ENCODE peak calls at places on chromosome 6, in ten cellular contexts. One of them, this sample, is unnamed.

GRCh38 chr6:26017567-26017966 is 55.0 kb downstream of the TRIM38 start:
- DNase-seq in right lobe of liver: no peak
- DNase-seq in heart left ventricle: peak; percentile 74
- DNase-seq in prostate gland: peak; percentile 55
- DNase-seq in GM12878: no peak
- DNase-seq in A549: no peak
- DNase-seq in transverse colon: peak; percentile 42
- DNase-seq in Peyer's patch: no peak
- DNase-seq in breast epithelium: peak; percentile 83
- DNase-seq in IMR-90: peak; percentile 95
- DNase-seq in this sample: peak; percentile 82

GRCh38 chr6:23483896-23484295 is 642.1 kb upstream of the NRSN1 start:
- DNase-seq in right lobe of liver: no peak
- DNase-seq in heart left ventricle: no peak
- DNase-seq in prostate gland: no peak
- DNase-seq in GM12878: no peak
- DNase-seq in A549: no peak
- DNase-seq in transverse colon: no peak
- DNase-seq in Peyer's patch: no peak
- DNase-seq in breast epithelium: no peak
- DNase-seq in IMR-90: no peak
- DNase-seq in this sample: no peak

GRCh38 chr6:70389261-70389660 is 24.0 kb upstream of the FAM135A start:
- DNase-seq in right lobe of liver: no peak
- DNase-seq in heart left ventricle: no peak
- DNase-seq in prostate gland: no peak
- DNase-seq in GM12878: no peak
- DNase-seq in A549: no peak
- DNase-seq in transverse colon: no peak
- DNase-seq in Peyer's patch: no peak
- DNase-seq in breast epithelium: no peak
- DNase-seq in IMR-90: no peak
- DNase-seq in this sample: no peak

GRCh38 chr6:35258336-35258735 is 1.2 kb upstream of the ZNF76 start:
- DNase-seq in right lobe of liver: no peak
- DNase-seq in heart left ventricle: no peak
- DNase-seq in prostate gland: no peak
- DNase-seq in GM12878: no peak
- DNase-seq in A549: no peak
- DNase-seq in transverse colon: no peak
- DNase-seq in Peyer's patch: no peak
- DNase-seq in breast epithelium: no peak
- DNase-seq in IMR-90: no peak
- DNase-seq in this sample: no peak

GRCh38 chr6:133259561-133259960 is 18.4 kb downstream of the EYA4 start:
- DNase-seq in right lobe of liver: no peak
- DNase-seq in heart left ventricle: no peak
- DNase-seq in prostate gland: no peak
- DNase-seq in GM12878: no peak
- DNase-seq in A549: no peak
- DNase-seq in transverse colon: no peak
- DNase-seq in Peyer's patch: no peak
- DNase-seq in breast epithelium: no peak
- DNase-seq in IMR-90: no peak
- DNase-seq in this sample: no peak

GRCh38 chr6:27078734-27079357 is 168.7 kb upstream of the PRSS16 start:
- DNase-seq in right lobe of liver: peak; percentile 50
- DNase-seq in heart left ventricle: peak; percentile 18
- DNase-seq in prostate gland: peak; percentile 45
- DNase-seq in GM12878: peak; percentile 57
- DNase-seq in A549: peak; percentile 33
- DNase-seq in transverse colon: peak; percentile 48
- DNase-seq in Peyer's patch: peak; percentile 51
- DNase-seq in breast epithelium: no peak
- DNase-seq in IMR-90: peak; percentile 68
- DNase-seq in this sample: no peak

GRCh38 chr6:27839303-27840081 is 72.7 kb downstream of the OR2B2 start:
- DNase-seq in right lobe of liver: peak; percentile 74
- DNase-seq in heart left ventricle: no peak
- DNase-seq in prostate gland: peak; percentile 40
- DNase-seq in GM12878: no peak
- DNase-seq in A549: peak; percentile 28
- DNase-seq in transverse colon: peak; percentile 65
- DNase-seq in Peyer's patch: no peak
- DNase-seq in breast epithelium: no peak
- DNase-seq in IMR-90: peak; percentile 90
- DNase-seq in this sample: no peak

GRCh38 chr6:33894438-33894837 is 90.6 kb upstream of the MLN start:
- DNase-seq in right lobe of liver: no peak
- DNase-seq in heart left ventricle: peak; percentile 23
- DNase-seq in prostate gland: no peak
- DNase-seq in GM12878: no peak
- DNase-seq in A549: no peak
- DNase-seq in transverse colon: no peak
- DNase-seq in Peyer's patch: no peak
- DNase-seq in breast epithelium: no peak
- DNase-seq in IMR-90: no peak
- DNase-seq in this sample: no peak

GRCh38 chr6:36355819-36356218 is 19.1 kb upstream of the BNIP5 start:
- DNase-seq in right lobe of liver: no peak
- DNase-seq in heart left ventricle: no peak
- DNase-seq in prostate gland: no peak
- DNase-seq in GM12878: no peak
- DNase-seq in A549: no peak
- DNase-seq in transverse colon: no peak
- DNase-seq in Peyer's patch: no peak
- DNase-seq in breast epithelium: no peak
- DNase-seq in IMR-90: no peak
- DNase-seq in this sample: no peak

GRCh38 chr6:46993846-46994245 is 48.3 kb downstream of the ADGRF1 start:
- DNase-seq in right lobe of liver: no peak
- DNase-seq in heart left ventricle: no peak
- DNase-seq in prostate gland: no peak
- DNase-seq in GM12878: no peak
- DNase-seq in A549: peak; percentile 58
- DNase-seq in transverse colon: no peak
- DNase-seq in Peyer's patch: no peak
- DNase-seq in breast epithelium: no peak
- DNase-seq in IMR-90: peak; percentile 54
- DNase-seq in this sample: no peak

DNA sequence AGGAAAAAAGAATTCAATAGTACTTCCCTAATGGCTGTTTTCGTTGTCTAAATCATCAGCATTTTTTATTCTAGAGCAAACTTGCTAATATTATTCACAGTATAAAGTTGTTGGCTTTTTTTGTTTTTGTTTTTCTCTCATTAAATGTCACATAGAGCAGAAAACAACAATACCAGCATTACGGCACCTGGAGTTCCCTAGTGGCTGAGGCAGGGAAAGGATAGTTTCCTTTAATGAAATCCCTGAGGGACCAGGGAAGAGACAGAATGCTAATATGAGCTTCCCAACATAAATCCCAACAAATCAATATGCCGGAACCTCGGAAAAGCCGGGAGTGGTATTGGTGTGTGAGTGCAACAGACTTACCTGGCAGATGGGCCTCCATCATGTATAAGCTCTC is 235.2 kb upstream of the ASCC3 start:
- DNase-seq in right lobe of liver: no peak
- DNase-seq in heart left ventricle: no peak
- DNase-seq in prostate gland: no peak
- DNase-seq in GM12878: no peak
- DNase-seq in A549: no peak
- DNase-seq in transverse colon: no peak
- DNase-seq in Peyer's patch: no peak
- DNase-seq in breast epithelium: no peak
- DNase-seq in IMR-90: no peak
- DNase-seq in this sample: no peak
- TF ChIP-seq POLR2A in right lobe of liver: no peak
- TF ChIP-seq POLR2A in heart left ventricle: no peak
- TF ChIP-seq POLR2A in prostate gland: no peak
- TF ChIP-seq POLR2A in GM12878: no peak
- TF ChIP-seq POLR2A in A549: no peak
- TF ChIP-seq POLR2A in transverse colon: no peak
- TF ChIP-seq POLR2A in Peyer's patch: no peak
- TF ChIP-seq POLR2A in breast epithelium: no peak
- TF ChIP-seq POLR2A in IMR-90: no peak
- TF ChIP-seq POLR2A in this sample: no peak

GRCh38 chr6:11738681-11739375 is 39.8 kb downstream of the ADTRP start:
- DNase-seq in right lobe of liver: no peak
- DNase-seq in heart left ventricle: no peak
- DNase-seq in prostate gland: no peak
- DNase-seq in GM12878: no peak
- DNase-seq in A549: no peak
- DNase-seq in transverse colon: no peak
- DNase-seq in Peyer's patch: no peak
- DNase-seq in breast epithelium: no peak
- DNase-seq in IMR-90: no peak
- DNase-seq in this sample: no peak

GRCh38 chr6:11744101-11744500 is 34.5 kb downstream of the ADTRP start:
- DNase-seq in right lobe of liver: no peak
- DNase-seq in heart left ventricle: no peak
- DNase-seq in prostate gland: no peak
- DNase-seq in GM12878: no peak
- DNase-seq in A549: no peak
- DNase-seq in transverse colon: no peak
- DNase-seq in Peyer's patch: no peak
- DNase-seq in breast epithelium: no peak
- DNase-seq in IMR-90: no peak
- DNase-seq in this sample: no peak

GRCh38 chr6:11744753-11745152 is 33.9 kb downstream of the ADTRP start:
- DNase-seq in right lobe of liver: peak; percentile 52
- DNase-seq in heart left ventricle: peak; percentile 79
- DNase-seq in prostate gland: no peak
- DNase-seq in GM12878: no peak
- DNase-seq in A549: no peak
- DNase-seq in transverse colon: peak; percentile 62
- DNase-seq in Peyer's patch: no peak
- DNase-seq in breast epithelium: peak; percentile 49
- DNase-seq in IMR-90: peak; percentile 71
- DNase-seq in this sample: peak; percentile 82

GRCh38 chr6:11734861-11735652 is 43.5 kb downstream of the ADTRP start:
- DNase-seq in right lobe of liver: no peak
- DNase-seq in heart left ventricle: no peak
- DNase-seq in prostate gland: peak; percentile 64
- DNase-seq in GM12878: no peak
- DNase-seq in A549: no peak
- DNase-seq in transverse colon: no peak
- DNase-seq in Peyer's patch: no peak
- DNase-seq in breast epithelium: no peak
- DNase-seq in IMR-90: no peak
- DNase-seq in this sample: no peak

DNA sequence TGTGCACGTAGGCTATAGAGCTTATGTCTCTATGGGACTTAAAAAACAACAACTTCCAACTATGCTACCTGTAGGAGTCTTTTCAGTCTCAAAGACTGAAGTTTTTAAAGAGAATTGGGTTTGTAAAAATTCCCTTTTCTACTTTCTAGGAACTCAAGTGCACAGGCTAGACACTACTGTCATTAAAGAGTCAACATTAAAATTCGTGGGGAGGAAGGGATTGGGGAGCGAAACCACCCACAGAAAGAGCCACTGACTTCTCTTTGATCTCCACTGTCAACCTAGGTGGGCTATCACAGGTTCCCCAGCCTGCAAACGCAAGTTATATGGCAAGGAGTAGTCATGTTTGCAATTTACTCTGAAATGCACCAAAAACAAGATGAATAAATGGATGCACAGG is 37.7 kb downstream of the ADTRP start:
- DNase-seq in right lobe of liver: no peak
- DNase-seq in heart left ventricle: no peak
- DNase-seq in prostate gland: no peak
- DNase-seq in GM12878: no peak
- DNase-seq in A549: no peak
- DNase-seq in transverse colon: no peak
- DNase-seq in Peyer's patch: no peak
- DNase-seq in breast epithelium: no peak
- DNase-seq in IMR-90: no peak
- DNase-seq in this sample: no peak
- H3K4me1 ChIP-seq in right lobe of liver: no peaks in the 10 kb centered on the region
- H3K4me1 ChIP-seq in heart left ventricle: peaks cover 15% of the 10 kb centered on the region
- H3K4me1 ChIP-seq in prostate gland: no peaks in the 10 kb centered on the region
- H3K4me1 ChIP-seq in GM12878: no peaks in the 10 kb centered on the region
- H3K4me1 ChIP-seq in A549: no peaks in the 10 kb centered on the region
- H3K4me1 ChIP-seq in transverse colon: peaks cover 6% of the 10 kb centered on the region
- H3K4me1 ChIP-seq in Peyer's patch: no peaks in the 10 kb centered on the region
- H3K4me1 ChIP-seq in breast epithelium: no peaks in the 10 kb centered on the region
- H3K4me1 ChIP-seq in IMR-90: peaks cover 3% of the 10 kb centered on the region
- H3K4me1 ChIP-seq in this sample: peaks cover 9% of the 10 kb centered on the region

GRCh38 chr6:146543940-146544661 is 468 bp downstream of the RAB32 start:
- DNase-seq in right lobe of liver: peak; percentile 86
- DNase-seq in heart left ventricle: peak; percentile 23
- DNase-seq in prostate gland: peak; percentile 11
- DNase-seq in GM12878: no peak
- DNase-seq in A549: peak; percentile 15
- DNase-seq in transverse colon: peak; percentile 67
- DNase-seq in Peyer's patch: peak; percentile 83
- DNase-seq in breast epithelium: peak; percentile 30
- DNase-seq in IMR-90: peak; percentile 38
- DNase-seq in this sample: peak; percentile 84

GRCh38 chr6:146545608-146546007 is 2.0 kb downstream of the RAB32 start:
- DNase-seq in right lobe of liver: no peak
- DNase-seq in heart left ventricle: no peak
- DNase-seq in prostate gland: no peak
- DNase-seq in GM12878: no peak
- DNase-seq in A549: no peak
- DNase-seq in transverse colon: no peak
- DNase-seq in Peyer's patch: no peak
- DNase-seq in breast epithelium: no peak
- DNase-seq in IMR-90: peak; percentile 84
- DNase-seq in this sample: no peak

GRCh38 chr6:146544783-146545182 is 1.1 kb downstream of the RAB32 start:
- DNase-seq in right lobe of liver: no peak
- DNase-seq in heart left ventricle: no peak
- DNase-seq in prostate gland: no peak
- DNase-seq in GM12878: no peak
- DNase-seq in A549: no peak
- DNase-seq in transverse colon: no peak
- DNase-seq in Peyer's patch: no peak
- DNase-seq in breast epithelium: no peak
- DNase-seq in IMR-90: peak; percentile 27
- DNase-seq in this sample: no peak

GRCh38 chr6:146542881-146543210 is 787 bp upstream of the RAB32 start:
- DNase-seq in right lobe of liver: no peak
- DNase-seq in heart left ventricle: no peak
- DNase-seq in prostate gland: no peak
- DNase-seq in GM12878: no peak
- DNase-seq in A549: no peak
- DNase-seq in transverse colon: no peak
- DNase-seq in Peyer's patch: no peak
- DNase-seq in breast epithelium: no peak
- DNase-seq in IMR-90: peak; percentile 9
- DNase-seq in this sample: no peak

GRCh38 chr6:146543211-146543939 is at the start of gene RAB32:
- DNase-seq in right lobe of liver: peak; percentile 97
- DNase-seq in heart left ventricle: peak; percentile 95
- DNase-seq in prostate gland: peak; percentile 85
- DNase-seq in GM12878: no peak
- DNase-seq in A549: peak; percentile 50
- DNase-seq in transverse colon: peak; percentile 93
- DNase-seq in Peyer's patch: peak; percentile 94
- DNase-seq in breast epithelium: peak; percentile 89
- DNase-seq in IMR-90: peak; percentile 95
- DNase-seq in this sample: peak; percentile 93
- TF ChIP-seq POLR2A in right lobe of liver: peak; percentile 97
- TF ChIP-seq POLR2A in heart left ventricle: no peak
- TF ChIP-seq POLR2A in prostate gland: peak; percentile 60
- TF ChIP-seq POLR2A in GM12878: no peak
- TF ChIP-seq POLR2A in A549: peak; percentile 41
- TF ChIP-seq POLR2A in transverse colon: no peak
- TF ChIP-seq POLR2A in Peyer's patch: peak; percentile 72
- TF ChIP-seq POLR2A in breast epithelium: no peak
- TF ChIP-seq POLR2A in IMR-90: peak; percentile 70
- TF ChIP-seq POLR2A in this sample: peak; percentile 92

GRCh38 chr6:44661221-44661609 is 273.7 kb downstream of the CDC5L start:
- DNase-seq in right lobe of liver: no peak
- DNase-seq in heart left ventricle: no peak
- DNase-seq in prostate gland: peak; percentile 57
- DNase-seq in GM12878: no peak
- DNase-seq in A549: no peak
- DNase-seq in transverse colon: no peak
- DNase-seq in Peyer's patch: no peak
- DNase-seq in breast epithelium: peak; percentile 38
- DNase-seq in IMR-90: no peak
- DNase-seq in this sample: no peak
- H3K4me1 ChIP-seq in right lobe of liver: no peaks in the 10 kb centered on the region
- H3K4me1 ChIP-seq in heart left ventricle: no peaks in the 10 kb centered on the region
- H3K4me1 ChIP-seq in prostate gland: peaks cover 3% of the 10 kb centered on the region
- H3K4me1 ChIP-seq in GM12878: no peaks in the 10 kb centered on the region
- H3K4me1 ChIP-seq in A549: no peaks in the 10 kb centered on the region
- H3K4me1 ChIP-seq in transverse colon: peaks cover 5% of the 10 kb centered on the region
- H3K4me1 ChIP-seq in Peyer's patch: no peaks in the 10 kb centered on the region
- H3K4me1 ChIP-seq in breast epithelium: peaks cover 10% of the 10 kb centered on the region
- H3K4me1 ChIP-seq in IMR-90: peaks cover 16% of the 10 kb centered on the region
- H3K4me1 ChIP-seq in this sample: peaks cover 8% of the 10 kb centered on the region